ENCODE peak calls at places on chromosomes 13 and 19, in ten cellular contexts. One of them, this sample, is unnamed. For H3K4me1 and H3K36me3, the result is how much of the 10 kb centered on the place peaks cover.

GRCh38 chr13:49098198-49098597 is 121.9 kb upstream of the MLNR start:
- DNase-seq in IMR-90: peak
- DNase-seq in heart left ventricle: peak
- DNase-seq in right atrium auricular region: no peak
- DNase-seq in CD4-positive, CD25-positive, alpha-beta regulatory T cell: no peak
- DNase-seq in psoas muscle: no peak
- DNase-seq in tibial artery: peak
- DNase-seq in transverse colon: no peak
- DNase-seq in ovary: peak
- DNase-seq in heart right ventricle: peak
- DNase-seq in this sample: no peak

GRCh38 chr13:44578064-44578394 is 1.9 kb upstream of the TSC22D1 start:
- DNase-seq in IMR-90: no peak
- DNase-seq in heart left ventricle: no peak
- DNase-seq in right atrium auricular region: no peak
- DNase-seq in CD4-positive, CD25-positive, alpha-beta regulatory T cell: no peak
- DNase-seq in psoas muscle: no peak
- DNase-seq in tibial artery: no peak
- DNase-seq in transverse colon: no peak
- DNase-seq in ovary: no peak
- DNase-seq in heart right ventricle: no peak
- DNase-seq in this sample: no peak

GRCh38 chr19:1283207-1283916 is 2.3 kb upstream of the EFNA2 start:
- DNase-seq in IMR-90: no peak
- DNase-seq in heart left ventricle: no peak
- DNase-seq in right atrium auricular region: no peak
- DNase-seq in CD4-positive, CD25-positive, alpha-beta regulatory T cell: no peak
- DNase-seq in psoas muscle: no peak
- DNase-seq in tibial artery: no peak
- DNase-seq in transverse colon: no peak
- DNase-seq in ovary: no peak
- DNase-seq in heart right ventricle: no peak
- DNase-seq in this sample: no peak

GRCh38 chr13:42865703-42866102 is 84.3 kb downstream of the FAM216B start:
- DNase-seq in IMR-90: peak
- DNase-seq in heart left ventricle: no peak
- DNase-seq in right atrium auricular region: no peak
- DNase-seq in CD4-positive, CD25-positive, alpha-beta regulatory T cell: no peak
- DNase-seq in psoas muscle: no peak
- DNase-seq in tibial artery: no peak
- DNase-seq in transverse colon: no peak
- DNase-seq in ovary: no peak
- DNase-seq in heart right ventricle: no peak
- DNase-seq in this sample: peak

GRCh38 chr19:12665646-12666304 is 767 bp downstream of the MAN2B1 start:
- DNase-seq in IMR-90: peak
- DNase-seq in heart left ventricle: no peak
- DNase-seq in right atrium auricular region: no peak
- DNase-seq in CD4-positive, CD25-positive, alpha-beta regulatory T cell: no peak
- DNase-seq in psoas muscle: no peak
- DNase-seq in tibial artery: no peak
- DNase-seq in transverse colon: no peak
- DNase-seq in ovary: no peak
- DNase-seq in heart right ventricle: no peak
- DNase-seq in this sample: no peak

GRCh38 chr13:43785681-43786471 is 896 bp downstream of the ENOX1 start:
- DNase-seq in IMR-90: peak
- DNase-seq in heart left ventricle: peak
- DNase-seq in right atrium auricular region: peak
- DNase-seq in CD4-positive, CD25-positive, alpha-beta regulatory T cell: no peak
- DNase-seq in psoas muscle: peak
- DNase-seq in tibial artery: peak
- DNase-seq in transverse colon: peak
- DNase-seq in ovary: peak
- DNase-seq in heart right ventricle: peak
- DNase-seq in this sample: peak

GRCh38 chr13:29161653-29162052 is 341.5 kb downstream of the MTUS2 start:
- DNase-seq in IMR-90: no peak
- DNase-seq in heart left ventricle: no peak
- DNase-seq in right atrium auricular region: no peak
- DNase-seq in CD4-positive, CD25-positive, alpha-beta regulatory T cell: no peak
- DNase-seq in psoas muscle: no peak
- DNase-seq in tibial artery: no peak
- DNase-seq in transverse colon: no peak
- DNase-seq in ovary: no peak
- DNase-seq in heart right ventricle: no peak
- DNase-seq in this sample: no peak

GRCh38 chr13:35475960-35476943 is at the start of gene MAB21L1:
- DNase-seq in IMR-90: peak
- DNase-seq in heart left ventricle: peak
- DNase-seq in right atrium auricular region: no peak
- DNase-seq in CD4-positive, CD25-positive, alpha-beta regulatory T cell: no peak
- DNase-seq in psoas muscle: peak
- DNase-seq in tibial artery: peak
- DNase-seq in transverse colon: peak
- DNase-seq in ovary: no peak
- DNase-seq in heart right ventricle: no peak
- DNase-seq in this sample: no peak

GRCh38 chr13:24625324-24625723 is 54.9 kb upstream of the ATP12A start:
- DNase-seq in IMR-90: no peak
- DNase-seq in heart left ventricle: no peak
- DNase-seq in right atrium auricular region: no peak
- DNase-seq in CD4-positive, CD25-positive, alpha-beta regulatory T cell: no peak
- DNase-seq in psoas muscle: no peak
- DNase-seq in tibial artery: no peak
- DNase-seq in transverse colon: no peak
- DNase-seq in ovary: no peak
- DNase-seq in heart right ventricle: no peak
- DNase-seq in this sample: no peak

GRCh38 chr13:41812851-41813250 is 148.1 kb downstream of the VWA8 start:
- DNase-seq in IMR-90: no peak
- DNase-seq in heart left ventricle: no peak
- DNase-seq in right atrium auricular region: no peak
- DNase-seq in CD4-positive, CD25-positive, alpha-beta regulatory T cell: no peak
- DNase-seq in psoas muscle: no peak
- DNase-seq in tibial artery: no peak
- DNase-seq in transverse colon: no peak
- DNase-seq in ovary: no peak
- DNase-seq in heart right ventricle: no peak
- DNase-seq in this sample: no peak

GRCh38 chr19:31220540-31220939 is 128.7 kb downstream of the TSHZ3 start:
- DNase-seq in IMR-90: no peak
- DNase-seq in heart left ventricle: no peak
- DNase-seq in right atrium auricular region: no peak
- DNase-seq in CD4-positive, CD25-positive, alpha-beta regulatory T cell: no peak
- DNase-seq in psoas muscle: no peak
- DNase-seq in tibial artery: no peak
- DNase-seq in transverse colon: no peak
- DNase-seq in ovary: no peak
- DNase-seq in heart right ventricle: no peak
- DNase-seq in this sample: no peak

GRCh38 chr19:1073956-1074511 is 7.1 kb downstream of the ARHGAP45 start:
- DNase-seq in IMR-90: no peak
- DNase-seq in heart left ventricle: no peak
- DNase-seq in right atrium auricular region: no peak
- DNase-seq in CD4-positive, CD25-positive, alpha-beta regulatory T cell: no peak
- DNase-seq in psoas muscle: no peak
- DNase-seq in tibial artery: no peak
- DNase-seq in transverse colon: no peak
- DNase-seq in ovary: no peak
- DNase-seq in heart right ventricle: no peak
- DNase-seq in this sample: no peak

GRCh38 chr13:113508531-113509254 is 18.2 kb upstream of the DCUN1D2 start:
- DNase-seq in IMR-90: no peak
- DNase-seq in heart left ventricle: no peak
- DNase-seq in right atrium auricular region: no peak
- DNase-seq in CD4-positive, CD25-positive, alpha-beta regulatory T cell: no peak
- DNase-seq in psoas muscle: no peak
- DNase-seq in tibial artery: no peak
- DNase-seq in transverse colon: no peak
- DNase-seq in ovary: no peak
- DNase-seq in heart right ventricle: no peak
- DNase-seq in this sample: peak
- H3K4me1 ChIP-seq in IMR-90: under half
- H3K4me1 ChIP-seq in heart left ventricle: under half
- H3K4me1 ChIP-seq in right atrium auricular region: under half
- H3K4me1 ChIP-seq in CD4-positive, CD25-positive, alpha-beta regulatory T cell: under half
- H3K4me1 ChIP-seq in psoas muscle: under half
- H3K4me1 ChIP-seq in tibial artery: under half
- H3K4me1 ChIP-seq in transverse colon: under half
- H3K4me1 ChIP-seq in ovary: under half
- H3K4me1 ChIP-seq in heart right ventricle: under half
- H3K4me1 ChIP-seq in this sample: under half

DNA sequence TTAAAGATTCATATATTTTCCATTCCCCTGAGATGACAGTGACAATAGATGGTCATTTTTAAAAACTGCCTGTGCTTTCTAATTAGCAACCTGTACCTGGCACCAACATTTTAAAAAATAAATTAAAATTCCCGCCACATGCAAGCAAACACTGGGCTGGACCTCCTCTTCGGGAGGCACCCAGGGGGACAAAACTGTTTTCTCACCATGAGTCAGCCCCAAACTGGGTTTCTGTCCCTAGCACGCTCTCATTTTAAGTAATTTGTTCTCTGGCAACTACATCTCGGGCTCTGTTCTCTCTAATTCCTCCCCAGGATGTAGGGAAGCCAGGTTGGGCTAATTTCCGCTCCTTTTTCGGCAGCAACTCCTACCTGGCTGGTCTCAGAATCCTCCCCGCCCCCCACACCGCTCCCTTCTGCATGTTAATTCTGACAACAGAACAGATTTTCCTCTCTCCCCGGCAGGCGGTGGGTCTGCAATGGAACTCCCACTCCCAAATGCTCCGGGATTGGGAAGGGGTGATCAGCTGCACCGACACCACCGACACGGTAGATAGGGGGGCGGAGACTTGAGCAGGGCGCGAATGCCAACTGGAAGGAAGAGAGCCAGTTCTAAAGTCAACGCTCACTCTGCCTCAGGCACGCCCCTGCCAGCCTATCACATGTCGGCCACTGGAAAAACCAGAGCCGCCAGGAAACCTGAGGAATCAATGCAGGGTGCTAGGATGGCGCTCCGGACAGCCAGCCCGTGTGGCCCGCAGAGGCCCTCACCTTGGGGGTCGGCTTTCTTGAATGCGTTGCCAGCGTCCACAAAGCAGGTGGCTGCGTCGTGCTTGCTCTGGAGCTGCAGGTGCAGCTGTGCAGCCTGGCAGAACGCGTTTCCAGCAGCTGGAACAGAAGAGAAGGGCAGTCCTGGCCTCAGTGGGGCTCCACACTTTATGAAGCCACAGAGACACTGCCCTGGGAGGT is 14.7 kb downstream of the NAPA start:
- DNase-seq in IMR-90: no peak
- DNase-seq in heart left ventricle: no peak
- DNase-seq in right atrium auricular region: no peak
- DNase-seq in CD4-positive, CD25-positive, alpha-beta regulatory T cell: no peak
- DNase-seq in psoas muscle: no peak
- DNase-seq in tibial artery: no peak
- DNase-seq in transverse colon: no peak
- DNase-seq in ovary: no peak
- DNase-seq in heart right ventricle: no peak
- DNase-seq in this sample: no peak
- H3K36me3 ChIP-seq in IMR-90: half or more
- H3K36me3 ChIP-seq in heart left ventricle: half or more
- H3K36me3 ChIP-seq in right atrium auricular region: half or more
- H3K36me3 ChIP-seq in CD4-positive, CD25-positive, alpha-beta regulatory T cell: half or more
- H3K36me3 ChIP-seq in psoas muscle: half or more
- H3K36me3 ChIP-seq in tibial artery: under half
- H3K36me3 ChIP-seq in transverse colon: under half
- H3K36me3 ChIP-seq in ovary: under half
- H3K36me3 ChIP-seq in heart right ventricle: half or more
- H3K36me3 ChIP-seq in this sample: under half

DNA sequence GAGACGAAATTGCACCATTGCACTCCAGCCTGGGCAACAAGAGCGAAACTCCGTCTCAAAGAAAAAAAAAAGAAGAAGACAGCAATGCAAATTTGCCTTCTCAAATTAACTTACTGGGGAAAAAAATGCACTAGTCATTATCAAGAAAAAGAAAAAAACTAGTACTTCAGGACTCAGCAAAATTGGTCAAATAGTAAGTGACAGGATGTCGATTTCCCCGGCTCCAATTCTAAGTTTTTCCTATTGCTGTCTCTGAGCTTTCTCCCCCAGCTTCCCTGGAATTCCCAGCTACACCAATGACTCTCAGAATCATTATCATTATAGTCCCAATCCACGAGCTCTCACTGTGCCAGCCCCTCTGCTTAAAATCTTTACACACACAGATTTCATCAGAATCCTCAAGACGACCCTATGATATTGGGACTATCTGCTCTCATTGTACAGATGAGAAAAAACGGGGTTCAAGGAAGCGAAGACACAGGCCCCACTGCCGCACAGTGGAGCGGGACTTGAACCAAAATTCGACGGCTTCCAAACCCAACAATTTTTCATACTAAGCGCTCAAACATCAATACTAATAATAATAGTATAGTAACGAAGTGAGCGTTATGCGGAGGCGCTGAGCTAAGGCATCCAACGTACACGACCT is 597 bp downstream of the C19orf47 start:
- DNase-seq in IMR-90: no peak
- DNase-seq in heart left ventricle: no peak
- DNase-seq in right atrium auricular region: no peak
- DNase-seq in CD4-positive, CD25-positive, alpha-beta regulatory T cell: no peak
- DNase-seq in psoas muscle: no peak
- DNase-seq in tibial artery: no peak
- DNase-seq in transverse colon: no peak
- DNase-seq in ovary: no peak
- DNase-seq in heart right ventricle: no peak
- DNase-seq in this sample: no peak
- H3K4me1 ChIP-seq in IMR-90: under half
- H3K4me1 ChIP-seq in heart left ventricle: under half
- H3K4me1 ChIP-seq in right atrium auricular region: under half
- H3K4me1 ChIP-seq in CD4-positive, CD25-positive, alpha-beta regulatory T cell: under half
- H3K4me1 ChIP-seq in psoas muscle: under half
- H3K4me1 ChIP-seq in tibial artery: under half
- H3K4me1 ChIP-seq in transverse colon: under half
- H3K4me1 ChIP-seq in ovary: under half
- H3K4me1 ChIP-seq in heart right ventricle: under half
- H3K4me1 ChIP-seq in this sample: under half

GRCh38 chr13:85698236-85698635 is 101.0 kb downstream of the SLITRK6 start:
- DNase-seq in IMR-90: peak
- DNase-seq in heart left ventricle: no peak
- DNase-seq in right atrium auricular region: no peak
- DNase-seq in CD4-positive, CD25-positive, alpha-beta regulatory T cell: no peak
- DNase-seq in psoas muscle: no peak
- DNase-seq in tibial artery: no peak
- DNase-seq in transverse colon: no peak
- DNase-seq in ovary: no peak
- DNase-seq in heart right ventricle: no peak
- DNase-seq in this sample: no peak

DNA sequence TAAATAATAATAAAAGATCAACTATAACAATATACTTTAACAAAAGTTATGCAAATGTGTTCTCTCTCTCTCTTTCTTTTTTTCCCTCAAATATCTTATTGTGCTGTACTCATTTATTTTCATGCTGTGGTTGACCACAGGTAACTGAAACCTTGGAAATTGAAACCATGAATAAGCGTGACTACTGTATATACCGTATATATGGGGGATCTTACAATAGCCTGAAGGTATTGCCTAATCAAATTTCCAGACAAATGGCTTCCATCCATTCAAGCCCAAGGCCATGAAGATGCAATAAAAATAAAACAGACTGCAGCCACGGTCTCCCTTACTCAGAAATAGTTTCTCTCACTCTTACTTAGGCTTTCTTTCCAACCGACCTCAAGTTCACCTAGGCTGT is 98.3 kb downstream of the SLITRK6 start:
- DNase-seq in IMR-90: no peak
- DNase-seq in heart left ventricle: no peak
- DNase-seq in right atrium auricular region: no peak
- DNase-seq in CD4-positive, CD25-positive, alpha-beta regulatory T cell: no peak
- DNase-seq in psoas muscle: no peak
- DNase-seq in tibial artery: no peak
- DNase-seq in transverse colon: no peak
- DNase-seq in ovary: no peak
- DNase-seq in heart right ventricle: no peak
- DNase-seq in this sample: no peak
- H3K36me3 ChIP-seq in IMR-90: under half
- H3K36me3 ChIP-seq in heart left ventricle: under half
- H3K36me3 ChIP-seq in right atrium auricular region: under half
- H3K36me3 ChIP-seq in CD4-positive, CD25-positive, alpha-beta regulatory T cell: under half
- H3K36me3 ChIP-seq in psoas muscle: under half
- H3K36me3 ChIP-seq in tibial artery: under half
- H3K36me3 ChIP-seq in transverse colon: under half
- H3K36me3 ChIP-seq in ovary: under half
- H3K36me3 ChIP-seq in heart right ventricle: under half
- H3K36me3 ChIP-seq in this sample: under half